ENCODE peak calls at places on chromosomes 11 and 22, in five cellular contexts. One of them, this sample, is unnamed.

GRCh38 chr11:70135142-70136132 is 57.3 kb downstream of the ANO1 start:
- DNase-seq in uterus: peak; percentile 31
- DNase-seq in transverse colon: no peak
- DNase-seq in HFF-Myc: no peak
- DNase-seq in fibroblast of the aortic adventitia: peak; percentile 70
- DNase-seq in this sample: no peak

GRCh38 chr11:46020084-46020483 is 97.6 kb downstream of the LARGE2 start:
- DNase-seq in uterus: no peak
- DNase-seq in fibroblast of the aortic adventitia: no peak
- DNase-seq in HFF-Myc: no peak
- DNase-seq in transverse colon: no peak
- DNase-seq in this sample: no peak

GRCh38 chr11:116825854-116826750 is 3.0 kb upstream of the APOA4 start:
- DNase-seq in uterus: no peak
- DNase-seq in HFF-Myc: no peak
- DNase-seq in transverse colon: no peak
- DNase-seq in fibroblast of the aortic adventitia: no peak
- DNase-seq in this sample: no peak

GRCh38 chr11:70682760-70683159 is 284.4 kb downstream of the CTTN start:
- DNase-seq in uterus: no peak
- DNase-seq in transverse colon: no peak
- DNase-seq in HFF-Myc: no peak
- DNase-seq in fibroblast of the aortic adventitia: no peak
- DNase-seq in this sample: no peak

GRCh38 chr11:104033134-104033533 is 3.3 kb upstream of the DDI1 start:
- DNase-seq in transverse colon: no peak
- DNase-seq in HFF-Myc: peak; percentile 20
- DNase-seq in fibroblast of the aortic adventitia: peak; percentile 87
- DNase-seq in uterus: no peak
- DNase-seq in this sample: no peak

GRCh38 chr11:125382211-125382807 is 113.8 kb downstream of the FEZ1 start:
- DNase-seq in uterus: no peak
- DNase-seq in transverse colon: no peak
- DNase-seq in fibroblast of the aortic adventitia: no peak
- DNase-seq in HFF-Myc: no peak
- DNase-seq in this sample: no peak

GRCh38 chr11:106413222-106413621 is 335.8 kb downstream of the AASDHPPT start:
- DNase-seq in fibroblast of the aortic adventitia: no peak
- DNase-seq in HFF-Myc: no peak
- DNase-seq in uterus: no peak
- DNase-seq in transverse colon: no peak
- DNase-seq in this sample: no peak

GRCh38 chr22:23495614-23496444 is 84.3 kb downstream of the IGLL1 start:
- DNase-seq in transverse colon: no peak
- DNase-seq in fibroblast of the aortic adventitia: no peak
- DNase-seq in uterus: no peak
- DNase-seq in HFF-Myc: no peak
- DNase-seq in this sample: no peak

GRCh38 chr22:17918840-17919239 is 105.5 kb downstream of the MICAL3 start:
- DNase-seq in transverse colon: no peak
- DNase-seq in fibroblast of the aortic adventitia: no peak
- DNase-seq in uterus: no peak
- DNase-seq in HFF-Myc: no peak
- DNase-seq in this sample: peak; percentile 23

GRCh38 chr11:2802389-2803185 is 83.0 kb downstream of the CDKN1C start:
- DNase-seq in HFF-Myc: no peak
- DNase-seq in transverse colon: peak; percentile 4
- DNase-seq in uterus: peak; percentile 15
- DNase-seq in fibroblast of the aortic adventitia: no peak
- DNase-seq in this sample: no peak

GRCh38 chr22:36910461-36910860 is 3.0 kb upstream of the CSF2RB start:
- DNase-seq in uterus: no peak
- DNase-seq in fibroblast of the aortic adventitia: peak; percentile 4
- DNase-seq in HFF-Myc: no peak
- DNase-seq in transverse colon: no peak
- DNase-seq in this sample: peak; percentile 21

GRCh38 chr22:36017661-36018091 is 10.9 kb downstream of the RBFOX2 start:
- DNase-seq in transverse colon: no peak
- DNase-seq in fibroblast of the aortic adventitia: no peak
- DNase-seq in uterus: no peak
- DNase-seq in HFF-Myc: peak; percentile 73
- DNase-seq in this sample: no peak

GRCh38 chr22:46694423-46695170 is 43.5 kb downstream of the CERK start:
- DNase-seq in fibroblast of the aortic adventitia: no peak
- DNase-seq in HFF-Myc: no peak
- DNase-seq in transverse colon: no peak
- DNase-seq in uterus: no peak
- DNase-seq in this sample: no peak

GRCh38 chr11:109184376-109184775 is 237.6 kb upstream of the C11orf87 start:
- DNase-seq in fibroblast of the aortic adventitia: no peak
- DNase-seq in transverse colon: no peak
- DNase-seq in uterus: no peak
- DNase-seq in HFF-Myc: no peak
- DNase-seq in this sample: no peak

GRCh38 chr22:45585437-45585755 is 82.7 kb downstream of the FBLN1 start:
- DNase-seq in transverse colon: no peak
- DNase-seq in HFF-Myc: no peak
- DNase-seq in uterus: peak; percentile 38
- DNase-seq in fibroblast of the aortic adventitia: peak; percentile 84
- DNase-seq in this sample: no peak

GRCh38 chr11:65429069-65429681 is 6.6 kb downstream of the NEAT1 start:
- DNase-seq in fibroblast of the aortic adventitia: peak; percentile 87
- DNase-seq in uterus: peak; percentile 21
- DNase-seq in transverse colon: peak; percentile 59
- DNase-seq in HFF-Myc: no peak
- DNase-seq in this sample: peak; percentile 71

GRCh38 chr11:119369035-119369925 is 12.2 kb downstream of the USP2 start:
- DNase-seq in transverse colon: peak; percentile 66
- DNase-seq in HFF-Myc: no peak
- DNase-seq in fibroblast of the aortic adventitia: no peak
- DNase-seq in uterus: no peak
- DNase-seq in this sample: no peak

GRCh38 chr11:94623120-94623735 is 56.1 kb downstream of the PIWIL4 start:
- DNase-seq in fibroblast of the aortic adventitia: peak; percentile 83
- DNase-seq in HFF-Myc: peak; percentile 72
- DNase-seq in uterus: peak; percentile 44
- DNase-seq in transverse colon: peak; percentile 22
- DNase-seq in this sample: peak; percentile 57

GRCh38 chr11:12195773-12196172 is 85.4 kb downstream of the MICAL2 start:
- DNase-seq in uterus: no peak
- DNase-seq in transverse colon: no peak
- DNase-seq in HFF-Myc: no peak
- DNase-seq in fibroblast of the aortic adventitia: no peak
- DNase-seq in this sample: no peak

GRCh38 chr11:3380706-3381570 is 2.0 kb upstream of the ZNF195 start:
- DNase-seq in fibroblast of the aortic adventitia: peak; percentile 51
- DNase-seq in uterus: no peak
- DNase-seq in transverse colon: no peak
- DNase-seq in HFF-Myc: no peak
- DNase-seq in this sample: no peak

GRCh38 chr11:11995601-11996000 is 12.8 kb downstream of the DKK3 start:
- DNase-seq in HFF-Myc: no peak
- DNase-seq in uterus: no peak
- DNase-seq in fibroblast of the aortic adventitia: no peak
- DNase-seq in transverse colon: no peak
- DNase-seq in this sample: no peak

GRCh38 chr11:130388607-130389205 is 39.7 kb downstream of the ADAMTS8 start:
- DNase-seq in fibroblast of the aortic adventitia: no peak
- DNase-seq in uterus: no peak
- DNase-seq in transverse colon: no peak
- DNase-seq in HFF-Myc: no peak
- DNase-seq in this sample: no peak

GRCh38 chr11:130391692-130392091 is 36.7 kb downstream of the ADAMTS8 start:
- DNase-seq in transverse colon: no peak
- DNase-seq in fibroblast of the aortic adventitia: peak; percentile 56
- DNase-seq in HFF-Myc: no peak
- DNase-seq in uterus: no peak
- DNase-seq in this sample: no peak

GRCh38 chr11:130389315-130389935 is 39.0 kb downstream of the ADAMTS8 start:
- DNase-seq in uterus: no peak
- DNase-seq in transverse colon: peak; percentile 63
- DNase-seq in fibroblast of the aortic adventitia: peak; percentile 21
- DNase-seq in HFF-Myc: no peak
- DNase-seq in this sample: no peak

GRCh38 chr11:130390071-130390758 is 38.2 kb downstream of the ADAMTS8 start:
- DNase-seq in transverse colon: no peak
- DNase-seq in HFF-Myc: peak; percentile 42
- DNase-seq in fibroblast of the aortic adventitia: peak; percentile 87
- DNase-seq in uterus: no peak
- DNase-seq in this sample: no peak
- TF ChIP-seq CTCF in transverse colon: peak; percentile 14
- TF ChIP-seq CTCF in HFF-Myc: peak; percentile 50
- TF ChIP-seq CTCF in fibroblast of the aortic adventitia: peak; percentile 67
- TF ChIP-seq CTCF in uterus: peak; percentile 43
- TF ChIP-seq CTCF in this sample: peak; percentile 71

DNA sequence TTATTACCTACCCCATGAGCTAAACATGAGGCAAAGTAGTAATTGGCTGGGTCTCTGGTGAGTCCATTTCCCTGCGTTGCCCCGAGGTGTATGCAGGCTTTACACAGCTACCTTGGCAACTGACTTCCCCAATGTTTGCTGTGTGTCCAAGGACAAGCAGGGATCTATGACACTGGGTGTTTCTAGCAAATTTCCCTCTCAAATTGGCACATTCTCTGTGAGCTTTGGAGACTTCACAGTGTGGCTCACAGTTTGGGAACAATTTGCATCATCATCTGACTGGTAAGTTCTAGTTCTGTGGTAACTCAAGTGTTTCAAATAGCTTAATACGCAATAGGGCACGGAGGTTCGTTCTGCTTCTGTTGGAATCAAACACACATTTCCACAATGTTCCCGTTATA is 12.5 kb downstream of the NNMT start:
- DNase-seq in HFF-Myc: no peak
- DNase-seq in uterus: no peak
- DNase-seq in transverse colon: no peak
- DNase-seq in fibroblast of the aortic adventitia: peak; percentile 90
- DNase-seq in this sample: peak; percentile 80
- H3K4me3 ChIP-seq in HFF-Myc: no peak overlapping the region
- H3K4me3 ChIP-seq in uterus: no peak overlapping the region
- H3K4me3 ChIP-seq in transverse colon: no peak overlapping the region
- H3K4me3 ChIP-seq in fibroblast of the aortic adventitia: peak overlapping the region; percentile 56
- H3K4me3 ChIP-seq in this sample: peak overlapping the region; percentile 31

GRCh38 chr22:37982938-37983859 is 1.2 kb downstream of the SOX10 start:
- DNase-seq in transverse colon: no peak
- DNase-seq in HFF-Myc: no peak
- DNase-seq in uterus: no peak
- DNase-seq in fibroblast of the aortic adventitia: no peak
- DNase-seq in this sample: no peak
- TF ChIP-seq CTCF in transverse colon: no peak
- TF ChIP-seq CTCF in HFF-Myc: peak; percentile 55
- TF ChIP-seq CTCF in uterus: no peak
- TF ChIP-seq CTCF in fibroblast of the aortic adventitia: no peak
- TF ChIP-seq CTCF in this sample: peak; percentile 21

GRCh38 chr22:31828739-31829138 is 74.9 kb downstream of the DEPDC5 start:
- DNase-seq in HFF-Myc: no peak
- DNase-seq in uterus: no peak
- DNase-seq in transverse colon: no peak
- DNase-seq in fibroblast of the aortic adventitia: no peak
- DNase-seq in this sample: no peak

GRCh38 chr22:31821572-31821971 is 67.8 kb downstream of the DEPDC5 start:
- DNase-seq in uterus: no peak
- DNase-seq in HFF-Myc: no peak
- DNase-seq in fibroblast of the aortic adventitia: no peak
- DNase-seq in transverse colon: no peak
- DNase-seq in this sample: no peak

GRCh38 chr22:31826443-31826842 is 72.6 kb downstream of the DEPDC5 start:
- DNase-seq in HFF-Myc: no peak
- DNase-seq in uterus: no peak
- DNase-seq in fibroblast of the aortic adventitia: no peak
- DNase-seq in transverse colon: no peak
- DNase-seq in this sample: no peak

GRCh38 chr22:31822523-31822922 is 68.7 kb downstream of the DEPDC5 start:
- DNase-seq in transverse colon: no peak
- DNase-seq in uterus: no peak
- DNase-seq in fibroblast of the aortic adventitia: no peak
- DNase-seq in HFF-Myc: no peak
- DNase-seq in this sample: no peak

DNA sequence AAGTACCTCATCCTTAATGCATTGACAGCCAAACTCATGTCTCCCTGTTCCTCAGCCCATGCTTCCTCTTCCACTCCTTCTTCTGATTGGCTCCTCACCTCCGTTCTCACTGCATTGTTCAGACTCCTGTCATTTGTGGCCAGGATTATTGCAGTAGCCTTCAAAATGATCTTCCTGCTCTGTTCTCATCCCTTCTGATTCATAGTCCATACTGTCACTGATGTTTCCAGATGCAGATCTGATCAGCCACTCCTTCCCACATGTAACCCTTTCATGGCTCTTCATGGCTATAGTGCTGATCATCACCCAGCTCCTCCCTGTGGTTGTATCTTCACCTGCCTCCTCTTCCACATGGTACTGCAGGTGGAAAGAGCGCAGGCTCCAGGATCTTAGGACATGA is 71.7 kb downstream of the DEPDC5 start:
- DNase-seq in fibroblast of the aortic adventitia: no peak
- DNase-seq in uterus: no peak
- DNase-seq in HFF-Myc: no peak
- DNase-seq in transverse colon: no peak
- DNase-seq in this sample: no peak
- H3K4me3 ChIP-seq in fibroblast of the aortic adventitia: no peak overlapping the region
- H3K4me3 ChIP-seq in uterus: no peak overlapping the region
- H3K4me3 ChIP-seq in HFF-Myc: no peak overlapping the region
- H3K4me3 ChIP-seq in transverse colon: no peak overlapping the region
- H3K4me3 ChIP-seq in this sample: no peak overlapping the region

DNA sequence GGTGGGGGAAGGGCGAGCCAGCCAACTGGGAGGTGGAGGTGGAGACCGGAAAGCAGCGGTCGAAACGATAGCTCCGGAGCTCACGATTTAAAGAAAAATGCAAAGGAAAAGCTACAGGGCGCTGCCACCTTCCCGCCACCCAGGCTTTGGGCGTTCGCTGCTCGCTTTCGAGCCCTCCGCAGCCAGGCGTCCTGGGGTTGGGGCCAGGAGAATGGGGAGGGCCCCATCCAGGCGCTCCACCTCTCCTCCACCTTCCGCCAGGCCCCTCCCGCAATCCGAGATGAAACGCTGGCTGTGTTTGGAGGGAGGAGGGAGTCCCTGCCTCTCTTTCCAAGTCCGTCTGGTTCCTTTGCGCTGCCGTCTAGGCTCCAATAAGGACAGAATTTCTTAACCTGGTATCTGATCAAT is 452 bp upstream of the ABTB2 start:
- DNase-seq in fibroblast of the aortic adventitia: peak; percentile 67
- DNase-seq in HFF-Myc: no peak
- DNase-seq in uterus: peak; percentile 80
- DNase-seq in transverse colon: peak; percentile 67
- DNase-seq in this sample: no peak
- TF ChIP-seq CTCF in fibroblast of the aortic adventitia: no peak
- TF ChIP-seq CTCF in HFF-Myc: no peak
- TF ChIP-seq CTCF in uterus: no peak
- TF ChIP-seq CTCF in transverse colon: no peak
- TF ChIP-seq CTCF in this sample: no peak

This sample was measured in AG09309.